ENCODE peak calls at places on chromosomes 1 and 21, in five cellular contexts. G is NT2/D1, K is H1, N is HepG2, A is GM12878. T is an unnamed sample.

GRCh38 chr1:6276765-6277555 is 16.1 kb upstream of the GPR153 start:
- DNase-seq in G (no peak), N (no peak), A (no peak), K (no peak), T (no peak)

GRCh38 chr1:227343727-227344551 is 25.6 kb upstream of the CDC42BPA start:
- DNase-seq in N (no peak), G (no peak), K (no peak), A (no peak), T (no peak)

GRCh38 chr1:200959341-200959985 is 64.1 kb downstream of the KIF21B start:
- DNase-seq in K (no peak), N (no peak), G (no peak), A (no peak), T (no peak)

GRCh38 chr1:35539073-35539823 is 18.0 kb downstream of the KIAA0319L start:
- DNase-seq in N (no peak), A (peak; percentile 75), G (no peak), K (no peak), T (no peak)

GRCh38 chr21:36860736-36861594 is 105.5 kb downstream of the HLCS start:
- DNase-seq in N (peak; percentile 72), A (no peak), K (no peak), G (no peak), T (no peak)

GRCh38 chr1:247373721-247374141 is 42.1 kb upstream of the ZNF496 start:
- DNase-seq in K (no peak), G (no peak), A (no peak), N (peak; percentile 6), T (no peak)

GRCh38 chr1:207025144-207025880 is 7.2 kb downstream of the C1orf116 start:
- DNase-seq in K (no peak), N (peak; percentile 89), A (no peak), G (peak; percentile 44), T (no peak)

GRCh38 chr1:197868751-197869501 is 33.5 kb upstream of the C1orf53 start:
- DNase-seq in G (peak; percentile 71), A (no peak), N (peak; percentile 50), K (peak; percentile 23), T (peak; percentile 67)

GRCh38 chr1:87129038-87129437 is 199.6 kb upstream of the LMO4 start:
- DNase-seq in G (no peak), K (no peak), N (no peak), A (no peak), T (no peak)

GRCh38 chr1:224666911-224667310 is 50.8 kb downstream of the CNIH3 start:
- DNase-seq in N (no peak), G (no peak), A (no peak), K (no peak), T (no peak)

GRCh38 chr1:78619803-78620579 is at the start of gene IFI44L:
- DNase-seq in N (no peak), A (peak; percentile 89), G (no peak), K (no peak), T (no peak)

GRCh38 chr1:202221911-202222909 is 28.6 kb downstream of the LGR6 start:
- DNase-seq in N (peak; percentile 28), A (no peak), G (no peak), K (no peak), T (no peak)

GRCh38 chr1:183019860-183020259 is 3.4 kb upstream of the LAMC1 start:
- DNase-seq in K (no peak), G (no peak), N (peak; percentile 59), A (no peak), T (no peak)

GRCh38 chr1:11145741-11146140 is 43.4 kb upstream of the ANGPTL7 start:
- DNase-seq in N (no peak), G (no peak), A (no peak), K (no peak), T (no peak)

GRCh38 chr1:208509072-208509471 is 264.9 kb upstream of the PLXNA2 start:
- DNase-seq in G (no peak), N (no peak), A (no peak), K (no peak), T (no peak)

GRCh38 chr1:31936966-31937299 is 1.2 kb downstream of the PTP4A2 start:
- DNase-seq in K (no peak), A (no peak), G (no peak), N (no peak), T (no peak)

GRCh38 chr1:31932491-31933316 is 5.5 kb downstream of the PTP4A2 start:
- DNase-seq in G (no peak), A (no peak), N (peak; percentile 69), K (no peak), T (no peak)

GRCh38 chr1:31934251-31934650 is 3.9 kb downstream of the PTP4A2 start:
- DNase-seq in K (no peak), N (no peak), A (no peak), G (no peak), T (no peak)

GRCh38 chr1:31936278-31936965 is 1.7 kb downstream of the PTP4A2 start:
- DNase-seq in K (no peak), A (no peak), N (no peak), G (no peak), T (no peak)

DNA sequence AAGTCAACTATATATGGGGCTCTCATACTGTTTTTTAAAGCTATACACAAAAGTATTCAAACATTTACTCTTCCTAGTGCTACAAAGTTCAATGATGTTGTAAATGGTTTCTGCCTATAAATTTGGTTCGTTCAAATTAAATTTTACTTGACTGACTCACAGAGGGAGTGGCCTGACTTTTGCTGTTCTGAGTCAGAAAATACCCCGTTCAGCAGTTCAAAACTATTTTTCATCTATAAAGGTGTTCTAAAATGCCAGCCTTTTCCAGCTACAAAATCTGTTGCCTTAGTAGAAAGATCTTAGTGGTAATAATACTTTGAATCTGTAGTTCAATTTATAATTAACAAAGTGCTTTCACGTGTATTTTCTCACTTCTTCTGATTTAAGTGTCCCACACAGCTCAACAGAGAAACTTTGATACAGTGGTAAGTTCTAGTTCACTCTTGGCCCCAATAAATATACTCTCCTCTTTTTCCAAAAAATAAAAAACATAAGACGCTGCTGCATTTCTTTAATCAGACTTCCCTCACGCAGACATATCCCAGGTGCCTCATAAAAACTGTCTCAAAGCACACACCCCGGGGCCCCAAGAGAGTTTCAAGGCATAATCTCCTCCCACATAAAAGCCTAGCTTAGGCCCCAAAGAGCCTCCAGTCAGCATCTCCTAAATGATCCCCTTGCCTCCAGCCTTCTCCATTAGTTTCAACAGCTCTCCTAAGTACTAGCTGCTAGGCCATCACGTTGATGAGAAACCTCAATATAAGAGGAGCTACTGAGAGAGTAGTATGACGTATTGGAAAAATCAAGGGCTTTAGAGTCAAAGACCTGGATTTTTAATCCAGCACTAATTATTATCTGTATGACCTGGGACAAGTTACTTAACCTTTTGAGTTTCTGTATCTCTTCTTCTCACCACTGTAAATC is 3.2 kb downstream of the PTP4A2 start:
- DNase-seq in N (no peak), K (no peak), G (no peak), A (no peak), T (peak; percentile 68)
- TF ChIP-seq SUZ12 in N (no peak), K (no peak), G (no peak), A (no peak), T (no peak)

GRCh38 chr21:46202592-46203202 is 18.4 kb upstream of the SPATC1L start:
- DNase-seq in A (no peak), G (peak; percentile 87), N (no peak), K (no peak), T (no peak)
- TF ChIP-seq SUZ12 in A (no peak), G (no peak), N (no peak), K (no peak), T (no peak)

DNA sequence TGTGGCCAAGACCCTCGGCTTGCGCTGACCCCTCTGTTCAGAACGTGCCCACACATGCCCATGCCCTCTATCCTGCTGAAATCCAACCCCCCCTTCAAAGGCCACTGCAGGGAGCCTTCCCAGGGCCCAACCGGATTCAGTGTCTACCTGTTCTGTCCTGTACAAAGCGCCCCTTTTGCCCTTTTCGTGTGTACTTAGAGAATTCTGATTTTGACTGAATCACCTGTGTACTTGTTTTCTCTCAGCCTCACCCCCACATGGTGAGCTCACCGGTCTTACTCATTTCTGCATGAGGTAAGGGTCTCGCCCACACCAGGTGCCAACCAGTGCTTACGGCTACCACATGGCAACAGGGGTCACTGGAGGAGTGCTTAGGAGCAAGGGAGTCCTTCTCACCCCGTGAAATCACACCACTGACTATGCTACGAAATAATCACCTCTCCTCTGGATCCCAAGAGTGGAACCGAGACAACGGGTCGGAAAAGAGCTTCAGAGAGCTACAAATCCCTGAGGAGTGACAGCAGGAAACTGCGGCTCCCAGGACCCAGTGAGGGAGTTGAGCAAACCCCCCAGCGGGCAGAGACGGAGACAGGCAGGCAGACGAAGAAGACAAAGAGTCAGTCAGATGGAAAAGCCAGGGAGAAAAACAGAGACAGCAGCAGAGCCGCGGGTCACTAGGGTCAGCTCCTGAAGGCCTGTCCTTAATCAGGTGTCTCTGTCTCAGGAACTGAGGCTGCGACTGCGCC is 2.1 kb upstream of the S100A2 start:
- DNase-seq in N (peak; percentile 50), K (no peak), G (no peak), A (no peak), T (no peak)
- TF ChIP-seq SUZ12 in N (no peak), K (no peak), G (no peak), A (no peak), T (no peak)

DNA sequence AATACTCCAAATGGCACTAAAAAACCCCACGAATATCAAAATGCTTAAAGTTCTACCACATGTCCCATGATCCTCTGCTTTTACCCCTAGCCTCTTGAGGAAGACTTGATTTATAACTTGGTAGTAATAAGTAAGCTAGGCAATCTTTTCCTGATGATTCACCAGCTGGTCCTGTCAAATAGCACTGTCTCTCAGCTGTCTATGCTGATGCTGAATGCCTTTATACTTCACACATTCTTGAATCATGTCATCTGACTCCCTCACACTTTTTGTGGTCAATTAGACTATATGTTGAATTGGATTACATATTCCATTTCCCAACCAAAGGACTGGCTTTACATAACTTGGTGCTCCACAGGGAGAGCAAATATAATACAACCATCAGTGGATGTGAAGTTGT is 16.6 kb downstream of the C21orf91 start:
- DNase-seq in N (no peak), G (no peak), A (no peak), K (no peak), T (no peak)
- TF ChIP-seq SUZ12 in N (no peak), G (no peak), A (no peak), K (no peak), T (no peak)

GRCh38 chr1:30817548-30817947 is 60.0 kb upstream of the LAPTM5 start:
- DNase-seq in K (no peak), A (no peak), N (no peak), G (no peak), T (no peak)

GRCh38 chr1:30820249-30820648 is 62.7 kb upstream of the LAPTM5 start:
- DNase-seq in K (no peak), A (no peak), G (no peak), N (no peak), T (no peak)

GRCh38 chr1:30819244-30819571 is 61.6 kb upstream of the LAPTM5 start:
- DNase-seq in N (no peak), K (no peak), G (no peak), A (no peak), T (no peak)

GRCh38 chr1:30817083-30817450 is 59.5 kb upstream of the LAPTM5 start:
- DNase-seq in K (no peak), N (no peak), A (no peak), G (no peak), T (no peak)

GRCh38 chr1:30818568-30819243 is 61.1 kb upstream of the LAPTM5 start:
- DNase-seq in N (no peak), A (no peak), K (no peak), G (no peak), T (no peak)
- TF ChIP-seq SUZ12 in N (no peak), A (no peak), K (no peak), G (no peak), T (no peak)

GRCh38 chr1:66282343-66282852 is 251.6 kb upstream of the SGIP1 start:
- DNase-seq in K (no peak), N (no peak), G (no peak), A (peak; percentile 98), T (no peak)
- TF ChIP-seq SUZ12 in K (no peak), N (no peak), G (no peak), A (no peak), T (no peak)

T was measured in HEK293T.